ENCODE peak calls at places on chromosomes 3 and 15, in ten cellular contexts. One of them, this sample, is unnamed.
A peak's percentile ranks its signal among the peaks of the same experiment; 100 is the strongest.

GRCh38 chr3:159045279-159045678 is 243.4 kb downstream of the MFSD1 start:
- DNase-seq in uterus: no peak
- DNase-seq in transverse colon: no peak
- DNase-seq in IMR-90: no peak
- DNase-seq in heart left ventricle: no peak
- DNase-seq in testis: no peak
- DNase-seq in Peyer's patch: no peak
- DNase-seq in ovary: no peak
- DNase-seq in adrenal gland: no peak
- DNase-seq in prostate gland: no peak
- DNase-seq in this sample: no peak

GRCh38 chr3:138944136-138944658 is 2.7 kb downstream of the FOXL2 start:
- DNase-seq in uterus: no peak
- DNase-seq in transverse colon: no peak
- DNase-seq in IMR-90: no peak
- DNase-seq in heart left ventricle: no peak
- DNase-seq in testis: no peak
- DNase-seq in Peyer's patch: no peak
- DNase-seq in ovary: no peak
- DNase-seq in adrenal gland: no peak
- DNase-seq in prostate gland: no peak
- DNase-seq in this sample: no peak

GRCh38 chr3:66997560-66998074 is 490 bp upstream of the KBTBD8 start:
- DNase-seq in uterus: peak; percentile 21
- DNase-seq in transverse colon: no peak
- DNase-seq in IMR-90: peak; percentile 76
- DNase-seq in heart left ventricle: peak; percentile 36
- DNase-seq in testis: peak; percentile 25
- DNase-seq in Peyer's patch: no peak
- DNase-seq in ovary: no peak
- DNase-seq in adrenal gland: no peak
- DNase-seq in prostate gland: no peak
- DNase-seq in this sample: no peak

GRCh38 chr3:85007195-85008094 is 48.7 kb downstream of the CADM2 start:
- DNase-seq in uterus: no peak
- DNase-seq in transverse colon: no peak
- DNase-seq in IMR-90: no peak
- DNase-seq in heart left ventricle: no peak
- DNase-seq in testis: no peak
- DNase-seq in Peyer's patch: no peak
- DNase-seq in ovary: no peak
- DNase-seq in adrenal gland: no peak
- DNase-seq in prostate gland: no peak
- DNase-seq in this sample: no peak

GRCh38 chr3:132033471-132033870 is 1.3 kb downstream of the CPNE4 start:
- DNase-seq in uterus: no peak
- DNase-seq in transverse colon: no peak
- DNase-seq in IMR-90: no peak
- DNase-seq in heart left ventricle: no peak
- DNase-seq in testis: no peak
- DNase-seq in Peyer's patch: no peak
- DNase-seq in ovary: no peak
- DNase-seq in adrenal gland: no peak
- DNase-seq in prostate gland: no peak
- DNase-seq in this sample: no peak

GRCh38 chr3:52190294-52190841 is 7.6 kb upstream of the ALAS1 start:
- DNase-seq in uterus: peak; percentile 73
- DNase-seq in transverse colon: no peak
- DNase-seq in IMR-90: peak; percentile 49
- DNase-seq in heart left ventricle: no peak
- DNase-seq in testis: peak; percentile 80
- DNase-seq in Peyer's patch: no peak
- DNase-seq in ovary: peak; percentile 82
- DNase-seq in adrenal gland: no peak
- DNase-seq in prostate gland: peak; percentile 46
- DNase-seq in this sample: peak; percentile 77

GRCh38 chr15:68380456-68380855 is 51.5 kb downstream of the ITGA11 start:
- DNase-seq in uterus: peak; percentile 8
- DNase-seq in transverse colon: no peak
- DNase-seq in IMR-90: no peak
- DNase-seq in heart left ventricle: no peak
- DNase-seq in testis: no peak
- DNase-seq in Peyer's patch: no peak
- DNase-seq in ovary: no peak
- DNase-seq in adrenal gland: peak; percentile 28
- DNase-seq in prostate gland: no peak
- DNase-seq in this sample: no peak

GRCh38 chr15:22227961-22228762 is 147.8 kb downstream of the OR4M2 start:
- DNase-seq in uterus: no peak
- DNase-seq in transverse colon: no peak
- DNase-seq in IMR-90: no peak
- DNase-seq in heart left ventricle: no peak
- DNase-seq in testis: no peak
- DNase-seq in Peyer's patch: no peak
- DNase-seq in ovary: no peak
- DNase-seq in adrenal gland: no peak
- DNase-seq in prostate gland: no peak
- DNase-seq in this sample: no peak

GRCh38 chr15:35757790-35758189 is 211.8 kb upstream of the DPH6 start:
- DNase-seq in uterus: no peak
- DNase-seq in transverse colon: no peak
- DNase-seq in IMR-90: no peak
- DNase-seq in heart left ventricle: no peak
- DNase-seq in testis: no peak
- DNase-seq in Peyer's patch: no peak
- DNase-seq in ovary: no peak
- DNase-seq in adrenal gland: no peak
- DNase-seq in prostate gland: no peak
- DNase-seq in this sample: no peak

GRCh38 chr3:126053513-126053912 is 30.4 kb downstream of the SLC41A3 start:
- DNase-seq in uterus: no peak
- DNase-seq in transverse colon: no peak
- DNase-seq in IMR-90: peak; percentile 23
- DNase-seq in heart left ventricle: no peak
- DNase-seq in testis: no peak
- DNase-seq in Peyer's patch: no peak
- DNase-seq in ovary: no peak
- DNase-seq in adrenal gland: no peak
- DNase-seq in prostate gland: no peak
- DNase-seq in this sample: no peak

GRCh38 chr3:111737712-111738097 is 121.4 kb upstream of the PHLDB2 start:
- DNase-seq in uterus: peak; percentile 66
- DNase-seq in transverse colon: peak; percentile 17
- DNase-seq in IMR-90: peak; percentile 98
- DNase-seq in heart left ventricle: peak; percentile 58
- DNase-seq in testis: peak; percentile 69
- DNase-seq in Peyer's patch: no peak
- DNase-seq in ovary: peak; percentile 71
- DNase-seq in adrenal gland: peak; percentile 86
- DNase-seq in prostate gland: peak; percentile 88
- DNase-seq in this sample: peak; percentile 32

GRCh38 chr3:127182848-127183714 is 9.8 kb upstream of the PRR23E start:
- DNase-seq in uterus: no peak
- DNase-seq in transverse colon: no peak
- DNase-seq in IMR-90: no peak
- DNase-seq in heart left ventricle: no peak
- DNase-seq in testis: no peak
- DNase-seq in Peyer's patch: no peak
- DNase-seq in ovary: no peak
- DNase-seq in adrenal gland: no peak
- DNase-seq in prostate gland: no peak
- DNase-seq in this sample: no peak

GRCh38 chr15:61206767-61207166 is 22.3 kb downstream of the RORA start:
- DNase-seq in uterus: no peak
- DNase-seq in transverse colon: no peak
- DNase-seq in IMR-90: no peak
- DNase-seq in heart left ventricle: no peak
- DNase-seq in testis: no peak
- DNase-seq in Peyer's patch: no peak
- DNase-seq in ovary: no peak
- DNase-seq in adrenal gland: no peak
- DNase-seq in prostate gland: no peak
- DNase-seq in this sample: no peak

GRCh38 chr3:123090700-123091585 is 24.1 kb downstream of the PDIA5 start:
- DNase-seq in uterus: no peak
- DNase-seq in transverse colon: no peak
- DNase-seq in IMR-90: peak; percentile 41
- DNase-seq in heart left ventricle: no peak
- DNase-seq in testis: no peak
- DNase-seq in Peyer's patch: peak; percentile 34
- DNase-seq in ovary: no peak
- DNase-seq in adrenal gland: no peak
- DNase-seq in prostate gland: no peak
- DNase-seq in this sample: peak; percentile 34

GRCh38 chr3:126340081-126340511 is 17.1 kb downstream of the KLF15 start:
- DNase-seq in uterus: peak; percentile 8
- DNase-seq in transverse colon: peak; percentile 4
- DNase-seq in IMR-90: no peak
- DNase-seq in heart left ventricle: peak; percentile 76
- DNase-seq in testis: peak; percentile 10
- DNase-seq in Peyer's patch: peak; percentile 23
- DNase-seq in ovary: no peak
- DNase-seq in adrenal gland: peak; percentile 50
- DNase-seq in prostate gland: no peak
- DNase-seq in this sample: no peak

DNA sequence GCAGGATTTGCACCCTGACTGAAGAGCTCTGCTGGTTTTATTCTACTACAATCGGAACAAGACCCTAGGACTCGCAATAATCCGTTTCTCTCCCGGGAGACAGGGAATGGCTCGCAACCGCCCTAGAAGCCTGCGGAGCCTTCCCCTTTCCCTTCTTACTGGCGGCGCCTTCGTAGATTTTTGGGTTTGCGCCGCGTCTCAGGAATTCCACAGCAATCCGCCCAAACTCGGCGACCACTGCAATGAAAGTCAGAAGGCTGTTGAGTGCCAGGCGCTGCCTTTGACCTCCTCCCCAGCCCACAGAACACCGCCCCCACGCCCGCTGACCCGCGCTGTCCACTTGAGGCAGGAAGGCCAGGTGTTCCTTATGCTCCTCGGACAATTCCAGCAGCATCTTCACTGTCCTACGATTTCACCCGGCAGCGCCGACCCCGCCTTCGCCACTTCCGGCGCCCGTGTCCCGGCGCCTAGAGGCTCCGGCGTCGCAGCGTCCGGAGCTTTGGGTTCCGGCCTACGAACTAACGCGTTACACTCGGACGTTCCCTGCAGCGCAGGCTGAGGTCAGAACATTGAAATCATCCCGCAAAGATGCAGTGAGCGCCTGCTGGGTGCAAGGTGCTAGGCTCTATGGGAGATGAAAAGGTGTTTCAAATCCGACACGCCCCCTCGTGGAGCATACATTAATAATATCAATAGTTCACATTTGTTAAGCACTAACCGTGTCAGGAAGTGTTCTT is at the start of gene COMMD2:
- DNase-seq in uterus: peak; percentile 76
- DNase-seq in transverse colon: peak; percentile 78
- DNase-seq in IMR-90: peak; percentile 85
- DNase-seq in heart left ventricle: peak; percentile 82
- DNase-seq in testis: peak; percentile 82
- DNase-seq in Peyer's patch: peak; percentile 81
- DNase-seq in ovary: peak; percentile 64
- DNase-seq in adrenal gland: peak; percentile 88
- DNase-seq in prostate gland: peak; percentile 63
- DNase-seq in this sample: peak; percentile 69
- TF ChIP-seq POLR2A in uterus: peak; percentile 50
- TF ChIP-seq POLR2A in transverse colon: peak; percentile 64
- TF ChIP-seq POLR2A in IMR-90: no peak
- TF ChIP-seq POLR2A in heart left ventricle: peak; percentile 53
- TF ChIP-seq POLR2A in testis: no peak
- TF ChIP-seq POLR2A in Peyer's patch: peak; percentile 57
- TF ChIP-seq POLR2A in ovary: peak; percentile 44
- TF ChIP-seq POLR2A in adrenal gland: peak; percentile 59
- TF ChIP-seq POLR2A in prostate gland: peak; percentile 52
- TF ChIP-seq POLR2A in this sample: no peak

DNA sequence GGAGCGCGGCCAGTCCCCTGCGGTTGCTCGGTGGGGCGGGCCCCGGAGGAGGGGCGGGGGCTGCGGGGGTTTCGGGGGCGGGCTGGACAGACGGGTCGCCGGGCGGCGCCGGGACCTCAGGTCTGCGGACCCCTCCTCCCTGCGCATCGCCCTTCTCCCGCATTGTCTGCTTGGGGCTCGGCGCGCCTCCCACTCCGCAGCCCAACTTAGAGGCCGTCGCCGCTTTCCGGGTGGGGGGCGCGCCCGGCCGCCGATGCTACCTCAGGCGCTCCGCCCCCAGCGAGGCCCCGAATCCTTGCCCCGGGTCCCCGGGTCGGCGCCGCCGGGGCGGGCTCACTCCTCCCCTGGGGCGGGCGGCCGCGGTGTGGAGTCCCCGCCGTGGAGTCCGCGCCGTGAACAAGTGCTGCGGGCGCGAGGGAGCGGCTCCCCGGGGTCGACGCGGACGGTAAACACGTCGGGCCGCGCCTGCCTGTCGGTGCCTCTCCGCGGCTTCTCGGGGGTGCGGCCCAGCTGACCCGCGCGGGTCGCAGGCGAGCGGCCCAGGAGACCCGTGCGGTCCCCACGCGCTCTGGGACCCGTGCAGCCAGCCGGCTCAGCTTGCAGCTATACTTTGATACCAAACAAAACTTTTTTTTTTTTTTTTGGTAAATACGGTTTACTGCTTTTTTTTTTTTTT is 595 bp downstream of the AKAP13 start:
- DNase-seq in uterus: no peak
- DNase-seq in transverse colon: peak; percentile 66
- DNase-seq in IMR-90: no peak
- DNase-seq in heart left ventricle: peak; percentile 62
- DNase-seq in testis: peak; percentile 54
- DNase-seq in Peyer's patch: peak; percentile 79
- DNase-seq in ovary: peak; percentile 34
- DNase-seq in adrenal gland: peak; percentile 61
- DNase-seq in prostate gland: peak; percentile 28
- DNase-seq in this sample: peak; percentile 66
- TF ChIP-seq POLR2A in uterus: no peak
- TF ChIP-seq POLR2A in transverse colon: no peak
- TF ChIP-seq POLR2A in IMR-90: no peak
- TF ChIP-seq POLR2A in heart left ventricle: no peak
- TF ChIP-seq POLR2A in testis: no peak
- TF ChIP-seq POLR2A in Peyer's patch: no peak
- TF ChIP-seq POLR2A in ovary: no peak
- TF ChIP-seq POLR2A in adrenal gland: no peak
- TF ChIP-seq POLR2A in prostate gland: peak; percentile 9
- TF ChIP-seq POLR2A in this sample: no peak

GRCh38 chr15:78921940-78922339 is 22.9 kb downstream of the CTSH start:
- DNase-seq in uterus: no peak
- DNase-seq in transverse colon: no peak
- DNase-seq in IMR-90: no peak
- DNase-seq in heart left ventricle: no peak
- DNase-seq in testis: no peak
- DNase-seq in Peyer's patch: no peak
- DNase-seq in ovary: no peak
- DNase-seq in adrenal gland: no peak
- DNase-seq in prostate gland: no peak
- DNase-seq in this sample: no peak
- TF ChIP-seq POLR2A in uterus: no peak
- TF ChIP-seq POLR2A in transverse colon: no peak
- TF ChIP-seq POLR2A in IMR-90: no peak
- TF ChIP-seq POLR2A in heart left ventricle: no peak
- TF ChIP-seq POLR2A in testis: no peak
- TF ChIP-seq POLR2A in Peyer's patch: no peak
- TF ChIP-seq POLR2A in ovary: no peak
- TF ChIP-seq POLR2A in adrenal gland: no peak
- TF ChIP-seq POLR2A in prostate gland: no peak
- TF ChIP-seq POLR2A in this sample: no peak

GRCh38 chr3:42504334-42505202 is 2.1 kb downstream of the VIPR1 start:
- DNase-seq in uterus: peak; percentile 0
- DNase-seq in transverse colon: peak; percentile 58
- DNase-seq in IMR-90: no peak
- DNase-seq in heart left ventricle: no peak
- DNase-seq in testis: no peak
- DNase-seq in Peyer's patch: peak; percentile 83
- DNase-seq in ovary: no peak
- DNase-seq in adrenal gland: peak; percentile 33
- DNase-seq in prostate gland: no peak
- DNase-seq in this sample: no peak
- TF ChIP-seq POLR2A in uterus: no peak
- TF ChIP-seq POLR2A in transverse colon: no peak
- TF ChIP-seq POLR2A in IMR-90: no peak
- TF ChIP-seq POLR2A in heart left ventricle: no peak
- TF ChIP-seq POLR2A in testis: no peak
- TF ChIP-seq POLR2A in Peyer's patch: no peak
- TF ChIP-seq POLR2A in ovary: no peak
- TF ChIP-seq POLR2A in adrenal gland: no peak
- TF ChIP-seq POLR2A in prostate gland: no peak
- TF ChIP-seq POLR2A in this sample: no peak